ENCODE peak calls at places on chromosome 15, in five cellular contexts. One of them, this sample, is unnamed.

GRCh38 chr15:86076468-86076867 is 3.2 kb upstream of the AGBL1 start:
- DNase-seq in astrocyte of the spinal cord: no peak
- DNase-seq in ELR: no peak
- DNase-seq in B cell: no peak
- DNase-seq in activated naive CD8-positive, alpha-beta T cell treated with anti-CD3 and anti-CD28 coated beads, Interleukin-2, amount 50 U/mL, for 24 hours: no peak
- DNase-seq in this sample: no peak

GRCh38 chr15:76059320-76060097 is at the start of gene TMEM266:
- DNase-seq in ELR: peak
- DNase-seq in B cell: no peak
- DNase-seq in activated naive CD8-positive, alpha-beta T cell treated with anti-CD3 and anti-CD28 coated beads, Interleukin-2, amount 50 U/mL, for 24 hours: peak
- DNase-seq in astrocyte of the spinal cord: peak
- DNase-seq in this sample: no peak

GRCh38 chr15:69321041-69321554 is 22.4 kb downstream of the PAQR5 start:
- DNase-seq in B cell: no peak
- DNase-seq in activated naive CD8-positive, alpha-beta T cell treated with anti-CD3 and anti-CD28 coated beads, Interleukin-2, amount 50 U/mL, for 24 hours: no peak
- DNase-seq in astrocyte of the spinal cord: no peak
- DNase-seq in ELR: no peak
- DNase-seq in this sample: no peak

GRCh38 chr15:94523873-94524272 is 292.5 kb downstream of the MCTP2 start:
- DNase-seq in ELR: no peak
- DNase-seq in activated naive CD8-positive, alpha-beta T cell treated with anti-CD3 and anti-CD28 coated beads, Interleukin-2, amount 50 U/mL, for 24 hours: no peak
- DNase-seq in astrocyte of the spinal cord: no peak
- DNase-seq in B cell: no peak
- DNase-seq in this sample: peak

GRCh38 chr15:89575656-89576416 is 567 bp downstream of the TICRR start:
- DNase-seq in activated naive CD8-positive, alpha-beta T cell treated with anti-CD3 and anti-CD28 coated beads, Interleukin-2, amount 50 U/mL, for 24 hours: peak
- DNase-seq in B cell: no peak
- DNase-seq in ELR: peak
- DNase-seq in astrocyte of the spinal cord: peak
- DNase-seq in this sample: no peak

GRCh38 chr15:68795298-68795848 is 25.3 kb downstream of the ANP32A start:
- DNase-seq in activated naive CD8-positive, alpha-beta T cell treated with anti-CD3 and anti-CD28 coated beads, Interleukin-2, amount 50 U/mL, for 24 hours: peak
- DNase-seq in ELR: peak
- DNase-seq in astrocyte of the spinal cord: peak
- DNase-seq in B cell: peak
- DNase-seq in this sample: no peak

GRCh38 chr15:38683382-38684242 is 119.0 kb upstream of the RASGRP1 start:
- DNase-seq in ELR: peak
- DNase-seq in astrocyte of the spinal cord: peak
- DNase-seq in B cell: peak
- DNase-seq in activated naive CD8-positive, alpha-beta T cell treated with anti-CD3 and anti-CD28 coated beads, Interleukin-2, amount 50 U/mL, for 24 hours: peak
- DNase-seq in this sample: peak

GRCh38 chr15:91921188-91921820 is 67.8 kb downstream of the SLCO3A1 start:
- DNase-seq in ELR: no peak
- DNase-seq in astrocyte of the spinal cord: no peak
- DNase-seq in activated naive CD8-positive, alpha-beta T cell treated with anti-CD3 and anti-CD28 coated beads, Interleukin-2, amount 50 U/mL, for 24 hours: no peak
- DNase-seq in B cell: no peak
- DNase-seq in this sample: no peak

GRCh38 chr15:63601026-63601726 is 4.0 kb downstream of the FBXL22 start:
- DNase-seq in activated naive CD8-positive, alpha-beta T cell treated with anti-CD3 and anti-CD28 coated beads, Interleukin-2, amount 50 U/mL, for 24 hours: peak
- DNase-seq in B cell: no peak
- DNase-seq in ELR: peak
- DNase-seq in astrocyte of the spinal cord: peak
- DNase-seq in this sample: no peak

GRCh38 chr15:42154576-42155355 is 1.7 kb downstream of the PLA2G4F start:
- DNase-seq in ELR: no peak
- DNase-seq in activated naive CD8-positive, alpha-beta T cell treated with anti-CD3 and anti-CD28 coated beads, Interleukin-2, amount 50 U/mL, for 24 hours: no peak
- DNase-seq in B cell: peak
- DNase-seq in astrocyte of the spinal cord: no peak
- DNase-seq in this sample: no peak

GRCh38 chr15:33313491-33313890 is 2.7 kb downstream of the RYR3 start:
- DNase-seq in astrocyte of the spinal cord: no peak
- DNase-seq in activated naive CD8-positive, alpha-beta T cell treated with anti-CD3 and anti-CD28 coated beads, Interleukin-2, amount 50 U/mL, for 24 hours: no peak
- DNase-seq in ELR: peak
- DNase-seq in B cell: no peak
- DNase-seq in this sample: no peak

GRCh38 chr15:52730594-52730993 is 51.4 kb upstream of the ATOSA start:
- DNase-seq in astrocyte of the spinal cord: no peak
- DNase-seq in B cell: no peak
- DNase-seq in activated naive CD8-positive, alpha-beta T cell treated with anti-CD3 and anti-CD28 coated beads, Interleukin-2, amount 50 U/mL, for 24 hours: no peak
- DNase-seq in ELR: no peak
- DNase-seq in this sample: no peak